ENCODE peak calls at places on chromosomes 16 and 17, in ten cellular contexts. One of them, this sample, is unnamed.

GRCh38 chr17:42472709-42473521 is 14.2 kb downstream of the ATP6V0A1 start:
- DNase-seq in suprapubic skin: no peak
- DNase-seq in right lobe of liver: no peak
- DNase-seq in Peyer's patch: no peak
- DNase-seq in transverse colon: no peak
- DNase-seq in uterus: no peak
- DNase-seq in heart left ventricle: no peak
- DNase-seq in testis: no peak
- DNase-seq in A549: peak; percentile 45
- DNase-seq in GM12878: no peak
- DNase-seq in this sample: no peak

GRCh38 chr16:80466024-80466986 is 74.5 kb upstream of the DYNLRB2 start:
- DNase-seq in suprapubic skin: peak; percentile 80
- DNase-seq in right lobe of liver: peak; percentile 86
- DNase-seq in Peyer's patch: peak; percentile 86
- DNase-seq in transverse colon: peak; percentile 72
- DNase-seq in uterus: peak; percentile 61
- DNase-seq in heart left ventricle: peak; percentile 47
- DNase-seq in testis: peak; percentile 88
- DNase-seq in A549: peak; percentile 66
- DNase-seq in GM12878: peak; percentile 34
- DNase-seq in this sample: peak; percentile 51

GRCh38 chr16:70573451-70574121 is 50.0 kb downstream of the SF3B3 start:
- DNase-seq in suprapubic skin: no peak
- DNase-seq in right lobe of liver: no peak
- DNase-seq in Peyer's patch: peak; percentile 46
- DNase-seq in transverse colon: no peak
- DNase-seq in uterus: peak; percentile 35
- DNase-seq in heart left ventricle: peak; percentile 58
- DNase-seq in testis: peak; percentile 73
- DNase-seq in A549: no peak
- DNase-seq in GM12878: no peak
- DNase-seq in this sample: peak; percentile 74

GRCh38 chr17:58658804-58659713 is 32.8 kb downstream of the TEX14 start:
- DNase-seq in suprapubic skin: peak; percentile 82
- DNase-seq in right lobe of liver: peak; percentile 89
- DNase-seq in Peyer's patch: peak; percentile 91
- DNase-seq in transverse colon: peak; percentile 83
- DNase-seq in uterus: peak; percentile 88
- DNase-seq in heart left ventricle: peak; percentile 78
- DNase-seq in testis: peak; percentile 85
- DNase-seq in A549: peak; percentile 95
- DNase-seq in GM12878: peak; percentile 95
- DNase-seq in this sample: peak; percentile 93

GRCh38 chr17:4162775-4163498 is 19.9 kb downstream of the CYB5D2 start:
- DNase-seq in suprapubic skin: no peak
- DNase-seq in right lobe of liver: no peak
- DNase-seq in Peyer's patch: no peak
- DNase-seq in transverse colon: no peak
- DNase-seq in uterus: no peak
- DNase-seq in heart left ventricle: no peak
- DNase-seq in testis: no peak
- DNase-seq in A549: no peak
- DNase-seq in GM12878: no peak
- DNase-seq in this sample: no peak

GRCh38 chr16:9381399-9381798 is 290.0 kb downstream of the HAPSTR1 start:
- DNase-seq in suprapubic skin: no peak
- DNase-seq in right lobe of liver: no peak
- DNase-seq in Peyer's patch: no peak
- DNase-seq in transverse colon: no peak
- DNase-seq in uterus: no peak
- DNase-seq in heart left ventricle: no peak
- DNase-seq in testis: no peak
- DNase-seq in A549: no peak
- DNase-seq in GM12878: no peak
- DNase-seq in this sample: no peak

GRCh38 chr17:33202796-33203195 is 90.3 kb downstream of the ASIC2 start:
- DNase-seq in suprapubic skin: no peak
- DNase-seq in right lobe of liver: no peak
- DNase-seq in Peyer's patch: no peak
- DNase-seq in transverse colon: no peak
- DNase-seq in uterus: no peak
- DNase-seq in heart left ventricle: no peak
- DNase-seq in testis: no peak
- DNase-seq in A549: no peak
- DNase-seq in GM12878: no peak
- DNase-seq in this sample: no peak

GRCh38 chr16:85473909-85474640 is 139.0 kb upstream of the GSE1 start:
- DNase-seq in suprapubic skin: no peak
- DNase-seq in right lobe of liver: no peak
- DNase-seq in Peyer's patch: no peak
- DNase-seq in transverse colon: no peak
- DNase-seq in uterus: no peak
- DNase-seq in heart left ventricle: no peak
- DNase-seq in testis: peak; percentile 42
- DNase-seq in A549: no peak
- DNase-seq in GM12878: no peak
- DNase-seq in this sample: no peak

GRCh38 chr17:75814021-75814395 is 29.4 kb downstream of the UNK start:
- DNase-seq in suprapubic skin: no peak
- DNase-seq in right lobe of liver: no peak
- DNase-seq in Peyer's patch: no peak
- DNase-seq in transverse colon: no peak
- DNase-seq in uterus: no peak
- DNase-seq in heart left ventricle: no peak
- DNase-seq in testis: no peak
- DNase-seq in A549: no peak
- DNase-seq in GM12878: no peak
- DNase-seq in this sample: no peak

GRCh38 chr16:2467301-2468141 is 3.6 kb upstream of the NTN3 start:
- DNase-seq in suprapubic skin: peak; percentile 89
- DNase-seq in right lobe of liver: peak; percentile 72
- DNase-seq in Peyer's patch: peak; percentile 73
- DNase-seq in transverse colon: peak; percentile 66
- DNase-seq in uterus: peak; percentile 78
- DNase-seq in heart left ventricle: peak; percentile 85
- DNase-seq in testis: peak; percentile 83
- DNase-seq in A549: peak; percentile 60
- DNase-seq in GM12878: no peak
- DNase-seq in this sample: peak; percentile 97

GRCh38 chr17:34168989-34169388 is 86.1 kb upstream of the CCL2 start:
- DNase-seq in suprapubic skin: no peak
- DNase-seq in right lobe of liver: no peak
- DNase-seq in Peyer's patch: no peak
- DNase-seq in transverse colon: no peak
- DNase-seq in uterus: no peak
- DNase-seq in heart left ventricle: no peak
- DNase-seq in testis: no peak
- DNase-seq in A549: no peak
- DNase-seq in GM12878: no peak
- DNase-seq in this sample: no peak

GRCh38 chr17:77867976-77868713 is 90.4 kb upstream of the TNRC6C start:
- DNase-seq in suprapubic skin: no peak
- DNase-seq in right lobe of liver: no peak
- DNase-seq in Peyer's patch: no peak
- DNase-seq in transverse colon: no peak
- DNase-seq in uterus: no peak
- DNase-seq in heart left ventricle: no peak
- DNase-seq in testis: no peak
- DNase-seq in A549: no peak
- DNase-seq in GM12878: no peak
- DNase-seq in this sample: no peak

GRCh38 chr17:70254735-70255460 is 85.6 kb downstream of the KCNJ2 start:
- DNase-seq in suprapubic skin: no peak
- DNase-seq in right lobe of liver: no peak
- DNase-seq in Peyer's patch: no peak
- DNase-seq in transverse colon: no peak
- DNase-seq in uterus: no peak
- DNase-seq in heart left ventricle: no peak
- DNase-seq in testis: no peak
- DNase-seq in A549: no peak
- DNase-seq in GM12878: no peak
- DNase-seq in this sample: no peak

GRCh38 chr17:48564200-48565023 is 13.7 kb downstream of the HOXB4 start:
- DNase-seq in suprapubic skin: no peak
- DNase-seq in right lobe of liver: no peak
- DNase-seq in Peyer's patch: peak; percentile 46
- DNase-seq in transverse colon: no peak
- DNase-seq in uterus: no peak
- DNase-seq in heart left ventricle: no peak
- DNase-seq in testis: no peak
- DNase-seq in A549: no peak
- DNase-seq in GM12878: no peak
- DNase-seq in this sample: no peak

GRCh38 chr16:17474572-17474971 is 3.8 kb upstream of the XYLT1 start:
- DNase-seq in suprapubic skin: no peak
- DNase-seq in right lobe of liver: no peak
- DNase-seq in Peyer's patch: no peak
- DNase-seq in transverse colon: peak; percentile 20
- DNase-seq in uterus: no peak
- DNase-seq in heart left ventricle: no peak
- DNase-seq in testis: no peak
- DNase-seq in A549: no peak
- DNase-seq in GM12878: no peak
- DNase-seq in this sample: no peak

GRCh38 chr16:66207139-66207863 is 159.2 kb upstream of the CDH5 start:
- DNase-seq in suprapubic skin: no peak
- DNase-seq in right lobe of liver: no peak
- DNase-seq in Peyer's patch: no peak
- DNase-seq in transverse colon: no peak
- DNase-seq in uterus: no peak
- DNase-seq in heart left ventricle: no peak
- DNase-seq in testis: no peak
- DNase-seq in A549: no peak
- DNase-seq in GM12878: no peak
- DNase-seq in this sample: peak; percentile 65

GRCh38 chr16:24834459-24835335 is 11.1 kb upstream of the SLC5A11 start:
- DNase-seq in suprapubic skin: no peak
- DNase-seq in right lobe of liver: no peak
- DNase-seq in Peyer's patch: peak; percentile 79
- DNase-seq in transverse colon: peak; percentile 83
- DNase-seq in uterus: no peak
- DNase-seq in heart left ventricle: no peak
- DNase-seq in testis: peak; percentile 58
- DNase-seq in A549: peak; percentile 76
- DNase-seq in GM12878: no peak
- DNase-seq in this sample: no peak

GRCh38 chr17:7862692-7863437 is 5.1 kb downstream of the CYB5D1 start:
- DNase-seq in suprapubic skin: no peak
- DNase-seq in right lobe of liver: no peak
- DNase-seq in Peyer's patch: peak; percentile 73
- DNase-seq in transverse colon: peak; percentile 31
- DNase-seq in uterus: peak; percentile 71
- DNase-seq in heart left ventricle: no peak
- DNase-seq in testis: peak; percentile 68
- DNase-seq in A549: peak; percentile 66
- DNase-seq in GM12878: no peak
- DNase-seq in this sample: peak; percentile 81

GRCh38 chr17:58001461-58002124 is 5.5 kb downstream of the SRSF1 start:
- DNase-seq in suprapubic skin: no peak
- DNase-seq in right lobe of liver: no peak
- DNase-seq in Peyer's patch: no peak
- DNase-seq in transverse colon: no peak
- DNase-seq in uterus: no peak
- DNase-seq in heart left ventricle: no peak
- DNase-seq in testis: no peak
- DNase-seq in A549: no peak
- DNase-seq in GM12878: no peak
- DNase-seq in this sample: no peak

GRCh38 chr16:23505942-23506605 is 4.2 kb downstream of the GGA2 start:
- DNase-seq in suprapubic skin: no peak
- DNase-seq in right lobe of liver: no peak
- DNase-seq in Peyer's patch: no peak
- DNase-seq in transverse colon: no peak
- DNase-seq in uterus: no peak
- DNase-seq in heart left ventricle: no peak
- DNase-seq in testis: no peak
- DNase-seq in A549: no peak
- DNase-seq in GM12878: no peak
- DNase-seq in this sample: no peak
- TF ChIP-seq POLR2A in suprapubic skin: no peak
- TF ChIP-seq POLR2A in right lobe of liver: no peak
- TF ChIP-seq POLR2A in Peyer's patch: no peak
- TF ChIP-seq POLR2A in transverse colon: no peak
- TF ChIP-seq POLR2A in uterus: no peak
- TF ChIP-seq POLR2A in heart left ventricle: no peak
- TF ChIP-seq POLR2A in testis: no peak
- TF ChIP-seq POLR2A in A549: no peak
- TF ChIP-seq POLR2A in GM12878: no peak
- TF ChIP-seq POLR2A in this sample: no peak

DNA sequence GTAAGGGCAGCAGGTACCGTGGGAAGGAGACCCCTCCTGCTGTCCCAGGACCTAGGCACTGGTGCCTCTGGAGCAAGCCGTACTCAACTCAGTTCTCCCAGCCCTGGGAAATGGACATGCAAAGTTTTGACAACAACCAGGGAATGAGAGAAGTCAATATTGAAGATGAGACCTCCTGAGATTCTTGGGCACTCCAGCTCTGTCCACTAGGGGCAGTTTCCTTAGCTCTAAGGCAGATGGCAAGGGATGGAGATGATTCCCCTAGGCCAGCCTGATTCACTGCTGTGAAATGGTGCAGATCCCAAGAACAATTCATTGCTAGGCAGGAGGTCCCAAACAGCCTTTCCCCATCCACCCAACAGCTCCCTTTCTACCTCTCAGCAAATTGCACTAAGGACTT is 20.6 kb upstream of the SDR42E2 start:
- DNase-seq in suprapubic skin: no peak
- DNase-seq in right lobe of liver: no peak
- DNase-seq in Peyer's patch: no peak
- DNase-seq in transverse colon: no peak
- DNase-seq in uterus: no peak
- DNase-seq in heart left ventricle: no peak
- DNase-seq in testis: no peak
- DNase-seq in A549: peak; percentile 54
- DNase-seq in GM12878: no peak
- DNase-seq in this sample: no peak
- TF ChIP-seq CTCF in suprapubic skin: no peak
- TF ChIP-seq CTCF in right lobe of liver: peak; percentile 30
- TF ChIP-seq CTCF in Peyer's patch: no peak
- TF ChIP-seq CTCF in transverse colon: no peak
- TF ChIP-seq CTCF in uterus: no peak
- TF ChIP-seq CTCF in heart left ventricle: peak; percentile 21
- TF ChIP-seq CTCF in testis: peak; percentile 31
- TF ChIP-seq CTCF in A549: peak; percentile 35
- TF ChIP-seq CTCF in GM12878: peak; percentile 11
- TF ChIP-seq CTCF in this sample: no peak

GRCh38 chr17:80265205-80266068 is 4.8 kb downstream of the RNF213 start:
- DNase-seq in suprapubic skin: no peak
- DNase-seq in right lobe of liver: no peak
- DNase-seq in Peyer's patch: peak; percentile 74
- DNase-seq in transverse colon: no peak
- DNase-seq in uterus: no peak
- DNase-seq in heart left ventricle: no peak
- DNase-seq in testis: no peak
- DNase-seq in A549: no peak
- DNase-seq in GM12878: peak; percentile 84
- DNase-seq in this sample: no peak
- H3K4me3 ChIP-seq in suprapubic skin: no peak overlapping the region
- H3K4me3 ChIP-seq in right lobe of liver: no peak overlapping the region
- H3K4me3 ChIP-seq in Peyer's patch: no peak overlapping the region
- H3K4me3 ChIP-seq in transverse colon: no peak overlapping the region
- H3K4me3 ChIP-seq in uterus: no peak overlapping the region
- H3K4me3 ChIP-seq in heart left ventricle: peak overlapping the region; percentile 52
- H3K4me3 ChIP-seq in testis: no peak overlapping the region
- H3K4me3 ChIP-seq in A549: no peak overlapping the region
- H3K4me3 ChIP-seq in GM12878: peak overlapping the region; percentile 97
- H3K4me3 ChIP-seq in this sample: no peak overlapping the region

GRCh38 chr16:31081428-31082351 is 7.1 kb downstream of the PRSS53 start:
- DNase-seq in suprapubic skin: no peak
- DNase-seq in right lobe of liver: no peak
- DNase-seq in Peyer's patch: no peak
- DNase-seq in transverse colon: no peak
- DNase-seq in uterus: no peak
- DNase-seq in heart left ventricle: no peak
- DNase-seq in testis: no peak
- DNase-seq in A549: no peak
- DNase-seq in GM12878: no peak
- DNase-seq in this sample: no peak
- TF ChIP-seq POLR2A in suprapubic skin: no peak
- TF ChIP-seq POLR2A in right lobe of liver: no peak
- TF ChIP-seq POLR2A in Peyer's patch: no peak
- TF ChIP-seq POLR2A in transverse colon: no peak
- TF ChIP-seq POLR2A in uterus: no peak
- TF ChIP-seq POLR2A in heart left ventricle: no peak
- TF ChIP-seq POLR2A in testis: no peak
- TF ChIP-seq POLR2A in A549: no peak
- TF ChIP-seq POLR2A in GM12878: no peak
- TF ChIP-seq POLR2A in this sample: no peak

This sample was measured in lower leg skin.